ENCODE peak calls at places on chromosomes 6 and 20, in six cellular contexts. V is SK-N-SH, B is transverse colon, D is Panc1, Q is GM12891, I is GM23338. F is an unnamed sample.

GRCh38 chr20:3046677-3047462 is 1.0 kb downstream of the MRPS26 start:
- DNase-seq in B (no peak), I (peak; percentile 73), Q (peak; percentile 45), V (no peak), D (no peak), F (no peak)

GRCh38 chr6:144248003-144248402 is 37.1 kb upstream of the UTRN start:
- DNase-seq in I (no peak), V (no peak), Q (no peak), B (no peak), D (no peak), F (no peak)

GRCh38 chr6:91669904-91670295 is 1083.0 kb upstream of the MAP3K7 start:
- DNase-seq in I (no peak), V (no peak), D (no peak), Q (no peak), B (no peak), F (no peak)

GRCh38 chr20:1317545-1318255 is 11.2 kb downstream of the SDCBP2 start:
- DNase-seq in D (no peak), I (no peak), Q (no peak), V (no peak), B (no peak), F (no peak)

GRCh38 chr20:31979713-31980426 is 11.9 kb downstream of the XKR7 start:
- DNase-seq in B (no peak), I (peak; percentile 51), Q (no peak), D (no peak), V (no peak), F (no peak)

GRCh38 chr6:137589067-137589848 is 95.1 kb upstream of the OLIG3 start:
- DNase-seq in B (no peak), I (peak; percentile 95), Q (peak; percentile 41), V (peak; percentile 29), D (no peak), F (peak; percentile 66)

GRCh38 chr6:124962617-124963415 is 579 bp downstream of the RNF217 start:
- DNase-seq in Q (peak; percentile 13), D (no peak), V (peak; percentile 26), I (peak; percentile 63), B (peak; percentile 49), F (no peak)

GRCh38 chr20:57183457-57184009 is 82.9 kb downstream of the BMP7 start:
- DNase-seq in V (no peak), B (no peak), Q (no peak), I (no peak), D (no peak), F (no peak)

GRCh38 chr6:154410619-154411044 is 54.0 kb upstream of the IPCEF1 start:
- DNase-seq in B (peak; percentile 28), Q (no peak), V (no peak), D (peak; percentile 72), I (peak; percentile 40), F (no peak)

GRCh38 chr6:140193269-140193668 is 818.8 kb upstream of the CITED2 start:
- DNase-seq in Q (no peak), I (no peak), V (no peak), B (no peak), D (no peak), F (no peak)

GRCh38 chr6:26195376-26195923 is 108.2 kb downstream of the HFE start:
- DNase-seq in I (peak; percentile 60), V (peak; percentile 64), B (peak; percentile 93), D (peak; percentile 80), Q (no peak), F (peak; percentile 94)

GRCh38 chr20:50627747-50628146 is 63.6 kb downstream of the RIPOR3 start:
- DNase-seq in D (no peak), B (no peak), V (no peak), I (no peak), Q (no peak), F (no peak)

GRCh38 chr6:148464319-148465010 is 121.8 kb downstream of the SASH1 start:
- DNase-seq in B (peak; percentile 69), V (peak; percentile 55), D (peak; percentile 48), I (peak; percentile 80), Q (peak; percentile 19), F (peak; percentile 78)

GRCh38 chr6:37354526-37355384 is 972 bp downstream of the RNF8 start:
- DNase-seq in D (no peak), V (peak; percentile 80), I (peak; percentile 50), B (peak; percentile 46), Q (peak; percentile 31), F (peak; percentile 80)

GRCh38 chr20:3645309-3646066 is 17.7 kb downstream of the GFRA4 start:
- DNase-seq in V (no peak), D (no peak), Q (no peak), I (no peak), B (no peak), F (no peak)

GRCh38 chr6:93235775-93236174 is 183.6 kb downstream of the EPHA7 start:
- DNase-seq in B (no peak), I (no peak), V (no peak), Q (no peak), D (no peak), F (no peak)

GRCh38 chr20:29497261-29497671 is 1760.2 kb upstream of the DEFB115 start:
- DNase-seq in D (peak; percentile 57), B (no peak), Q (no peak), V (peak; percentile 91), I (no peak), F (no peak)

GRCh38 chr6:75090574-75090973 is 115.3 kb downstream of the COL12A1 start:
- DNase-seq in B (no peak), D (no peak), Q (no peak), I (no peak), V (no peak), F (no peak)

GRCh38 chr20:8331740-8332412 is 199.8 kb downstream of the PLCB1 start:
- DNase-seq in D (no peak), V (no peak), Q (no peak), I (no peak), B (no peak), F (no peak)

GRCh38 chr20:6708010-6708409 is 59.5 kb upstream of the BMP2 start:
- DNase-seq in V (no peak), Q (no peak), I (no peak), B (peak; percentile 82), D (no peak), F (no peak)

GRCh38 chr6:138161118-138161433 is 663 bp upstream of the ARFGEF3 start:
- DNase-seq in Q (no peak), D (no peak), I (peak; percentile 51), B (no peak), V (no peak), F (no peak)

GRCh38 chr6:121780325-121781313 is 345.2 kb downstream of the GJA1 start:
- DNase-seq in B (no peak), V (no peak), I (no peak), Q (no peak), D (no peak), F (peak; percentile 84)

GRCh38 chr6:160634706-160635105 is 29.4 kb downstream of the LPA start:
- DNase-seq in I (no peak), D (no peak), V (no peak), B (no peak), Q (no peak), F (no peak)

GRCh38 chr6:112153926-112154621 is 66.7 kb downstream of the FAM229B start:
- DNase-seq in I (no peak), D (peak; percentile 22), B (no peak), Q (no peak), V (peak; percentile 31), F (no peak)

GRCh38 chr6:142184332-142184731 is 37.3 kb downstream of the VTA1 start:
- DNase-seq in Q (no peak), D (no peak), I (no peak), B (no peak), V (no peak), F (no peak)

GRCh38 chr6:98014791-98015201 is 731.8 kb upstream of the MMS22L start:
- DNase-seq in D (no peak), Q (no peak), I (peak; percentile 25), V (peak; percentile 28), B (no peak), F (no peak)

GRCh38 chr6:131897050-131897435 is 54.1 kb downstream of the CCN2 start:
- DNase-seq in D (no peak), V (no peak), B (no peak), Q (no peak), I (no peak), F (no peak)

GRCh38 chr20:10540636-10541493 is 105.8 kb downstream of the SLX4IP start:
- DNase-seq in B (no peak), Q (no peak), D (no peak), I (no peak), V (no peak), F (no peak)

GRCh38 chr20:41601742-41602141 is 16.4 kb downstream of the CHD6 start:
- DNase-seq in Q (no peak), I (no peak), B (no peak), D (no peak), V (no peak), F (no peak)

GRCh38 chr20:46464451-46464850 is 48.9 kb downstream of the ZNF334 start:
- DNase-seq in Q (no peak), I (no peak), V (peak; percentile 14), D (no peak), B (no peak), F (no peak)

GRCh38 chr6:149482542-149483261 is 2.1 kb downstream of the ZC3H12D start:
- DNase-seq in Q (no peak), D (no peak), V (no peak), B (no peak), I (no peak), F (no peak)
- TF ChIP-seq POLR2AphosphoS5 in Q (no peak), D (no peak), V (no peak), B (no peak), I (no peak), F (no peak)

GRCh38 chr6:1336246-1336843 is 24.4 kb downstream of the FOXQ1 start:
- DNase-seq in B (peak; percentile 69), V (no peak), Q (no peak), I (peak; percentile 66), D (no peak), F (no peak)
- TF ChIP-seq POLR2AphosphoS5 in B (no peak), V (no peak), Q (no peak), I (no peak), D (no peak), F (no peak)

DNA sequence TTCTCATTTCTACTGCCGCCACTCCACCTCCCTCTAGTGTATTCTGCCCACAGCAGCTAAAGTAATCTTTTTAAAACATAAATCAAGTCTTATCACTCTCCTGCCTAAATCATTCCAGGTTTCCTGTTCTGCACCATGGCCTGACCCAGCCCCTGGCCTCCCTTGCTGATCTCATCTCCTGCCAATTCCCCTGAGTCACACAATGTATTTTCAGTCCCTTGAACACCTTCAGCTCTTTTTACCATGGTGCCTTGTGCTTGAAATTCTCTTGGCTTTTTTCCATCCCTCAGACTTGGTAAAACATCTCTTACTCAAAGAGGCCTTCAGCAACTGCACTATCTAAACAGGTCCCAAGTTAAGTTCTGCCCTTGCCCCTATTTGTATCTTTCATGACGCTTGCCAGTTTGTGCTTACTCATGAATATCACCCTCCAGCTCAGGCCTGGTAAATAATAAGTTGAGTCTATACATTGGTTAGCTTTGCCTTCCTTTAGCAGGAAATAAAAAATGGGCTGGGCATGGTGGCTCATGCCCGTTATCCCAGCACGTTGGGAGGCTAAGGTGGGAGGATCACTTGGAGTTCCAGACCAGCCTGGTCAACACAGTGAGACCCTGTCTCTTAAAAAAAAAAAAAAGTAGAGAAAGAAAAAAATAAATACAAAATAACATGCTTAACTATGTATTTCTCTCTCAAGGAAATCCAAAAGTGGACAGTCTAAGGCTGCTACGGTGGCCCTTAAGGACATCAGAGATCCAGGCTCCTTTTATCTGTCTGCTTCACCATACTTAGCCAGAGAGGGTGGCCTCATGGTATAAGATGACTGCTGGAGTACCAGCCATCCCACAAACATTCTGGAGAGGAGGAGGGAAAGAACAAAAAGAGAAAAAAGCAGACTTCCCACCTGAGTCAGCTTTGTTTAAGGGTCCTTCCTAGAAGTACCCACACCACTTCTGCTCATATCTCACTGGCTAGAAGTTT is 62.2 kb downstream of the ARFGEF2 start:
- DNase-seq in B (no peak), V (peak; percentile 76), I (no peak), D (peak; percentile 68), Q (no peak), F (no peak)
- TF ChIP-seq POLR2AphosphoS5 in B (no peak), V (peak; percentile 44), I (no peak), D (no peak), Q (no peak), F (no peak)

GRCh38 chr20:63736893-63737689 is 627 bp downstream of the LIME1 start:
- DNase-seq in I (no peak), D (no peak), B (peak; percentile 54), Q (no peak), V (peak; percentile 31), F (no peak)
- TF ChIP-seq POLR2AphosphoS5 in I (no peak), D (no peak), B (no peak), Q (peak; percentile 33), V (peak; percentile 16), F (no peak)